ENCODE peak calls at places on chromosome 1, in ten cellular contexts. One of them, this sample, is unnamed.

GRCh38 chr1:91402023-91402422 is 2.6 kb downstream of the HFM1 start:
- DNase-seq in HCT116: no peak
- DNase-seq in GM23338: peak; percentile 13
- DNase-seq in colonic mucosa: no peak
- DNase-seq in fibroblast of lung: peak; percentile 10
- DNase-seq in CD4-positive, CD25-positive, alpha-beta regulatory T cell: no peak
- DNase-seq in prostate gland: no peak
- DNase-seq in MM.1S: peak; percentile 16
- DNase-seq in IMR-90: peak; percentile 20
- DNase-seq in adipocyte: peak; percentile 62
- DNase-seq in this sample: peak; percentile 44

GRCh38 chr1:156821801-156822200 is 5.2 kb upstream of the SH2D2A start:
- DNase-seq in HCT116: no peak
- DNase-seq in GM23338: no peak
- DNase-seq in colonic mucosa: no peak
- DNase-seq in fibroblast of lung: peak; percentile 86
- DNase-seq in CD4-positive, CD25-positive, alpha-beta regulatory T cell: no peak
- DNase-seq in prostate gland: no peak
- DNase-seq in MM.1S: no peak
- DNase-seq in IMR-90: peak; percentile 68
- DNase-seq in adipocyte: no peak
- DNase-seq in this sample: no peak

GRCh38 chr1:84361796-84362195 is 36.5 kb upstream of the DNASE2B start:
- DNase-seq in HCT116: no peak
- DNase-seq in GM23338: no peak
- DNase-seq in colonic mucosa: no peak
- DNase-seq in fibroblast of lung: no peak
- DNase-seq in CD4-positive, CD25-positive, alpha-beta regulatory T cell: no peak
- DNase-seq in prostate gland: no peak
- DNase-seq in MM.1S: no peak
- DNase-seq in IMR-90: no peak
- DNase-seq in adipocyte: no peak
- DNase-seq in this sample: no peak

GRCh38 chr1:39926343-39926769 is 24.6 kb upstream of the MYCL start:
- DNase-seq in HCT116: no peak
- DNase-seq in GM23338: no peak
- DNase-seq in colonic mucosa: no peak
- DNase-seq in fibroblast of lung: peak; percentile 33
- DNase-seq in CD4-positive, CD25-positive, alpha-beta regulatory T cell: no peak
- DNase-seq in prostate gland: no peak
- DNase-seq in MM.1S: no peak
- DNase-seq in IMR-90: peak; percentile 40
- DNase-seq in adipocyte: no peak
- DNase-seq in this sample: no peak

GRCh38 chr1:236455242-236455641 is 61.2 kb downstream of the EDARADD start:
- DNase-seq in HCT116: no peak
- DNase-seq in GM23338: no peak
- DNase-seq in colonic mucosa: no peak
- DNase-seq in fibroblast of lung: no peak
- DNase-seq in CD4-positive, CD25-positive, alpha-beta regulatory T cell: no peak
- DNase-seq in prostate gland: peak; percentile 71
- DNase-seq in MM.1S: no peak
- DNase-seq in IMR-90: no peak
- DNase-seq in adipocyte: no peak
- DNase-seq in this sample: no peak

GRCh38 chr1:101193733-101194169 is 43.1 kb upstream of the S1PR1 start:
- DNase-seq in HCT116: no peak
- DNase-seq in GM23338: no peak
- DNase-seq in colonic mucosa: no peak
- DNase-seq in fibroblast of lung: no peak
- DNase-seq in CD4-positive, CD25-positive, alpha-beta regulatory T cell: no peak
- DNase-seq in prostate gland: no peak
- DNase-seq in MM.1S: no peak
- DNase-seq in IMR-90: no peak
- DNase-seq in adipocyte: no peak
- DNase-seq in this sample: no peak

GRCh38 chr1:8727809-8728213 is 89.6 kb downstream of the RERE start:
- DNase-seq in HCT116: no peak
- DNase-seq in GM23338: no peak
- DNase-seq in colonic mucosa: no peak
- DNase-seq in fibroblast of lung: peak; percentile 27
- DNase-seq in CD4-positive, CD25-positive, alpha-beta regulatory T cell: no peak
- DNase-seq in prostate gland: no peak
- DNase-seq in MM.1S: no peak
- DNase-seq in IMR-90: no peak
- DNase-seq in adipocyte: no peak
- DNase-seq in this sample: no peak

GRCh38 chr1:178941261-178941689 is 70.4 kb upstream of the ANGPTL1 start:
- DNase-seq in HCT116: no peak
- DNase-seq in GM23338: no peak
- DNase-seq in colonic mucosa: no peak
- DNase-seq in fibroblast of lung: no peak
- DNase-seq in CD4-positive, CD25-positive, alpha-beta regulatory T cell: no peak
- DNase-seq in prostate gland: no peak
- DNase-seq in MM.1S: no peak
- DNase-seq in IMR-90: no peak
- DNase-seq in adipocyte: no peak
- DNase-seq in this sample: no peak

GRCh38 chr1:94634977-94635416 is 93.4 kb upstream of the F3 start:
- DNase-seq in HCT116: no peak
- DNase-seq in GM23338: no peak
- DNase-seq in colonic mucosa: no peak
- DNase-seq in fibroblast of lung: no peak
- DNase-seq in CD4-positive, CD25-positive, alpha-beta regulatory T cell: no peak
- DNase-seq in prostate gland: no peak
- DNase-seq in MM.1S: no peak
- DNase-seq in IMR-90: no peak
- DNase-seq in adipocyte: no peak
- DNase-seq in this sample: peak; percentile 31

GRCh38 chr1:95686217-95686616 is 452.2 kb downstream of the RWDD3 start:
- DNase-seq in HCT116: no peak
- DNase-seq in GM23338: no peak
- DNase-seq in colonic mucosa: no peak
- DNase-seq in fibroblast of lung: no peak
- DNase-seq in CD4-positive, CD25-positive, alpha-beta regulatory T cell: no peak
- DNase-seq in prostate gland: no peak
- DNase-seq in MM.1S: no peak
- DNase-seq in IMR-90: no peak
- DNase-seq in adipocyte: no peak
- DNase-seq in this sample: no peak

GRCh38 chr1:63668298-63668697 is 75.1 kb downstream of the PGM1 start:
- DNase-seq in HCT116: no peak
- DNase-seq in GM23338: no peak
- DNase-seq in colonic mucosa: no peak
- DNase-seq in fibroblast of lung: peak; percentile 8
- DNase-seq in CD4-positive, CD25-positive, alpha-beta regulatory T cell: no peak
- DNase-seq in prostate gland: no peak
- DNase-seq in MM.1S: no peak
- DNase-seq in IMR-90: peak; percentile 48
- DNase-seq in adipocyte: no peak
- DNase-seq in this sample: no peak

GRCh38 chr1:242623751-242624150 is 99.3 kb upstream of the PLD5 start:
- DNase-seq in HCT116: no peak
- DNase-seq in GM23338: no peak
- DNase-seq in colonic mucosa: no peak
- DNase-seq in fibroblast of lung: no peak
- DNase-seq in CD4-positive, CD25-positive, alpha-beta regulatory T cell: no peak
- DNase-seq in prostate gland: no peak
- DNase-seq in MM.1S: no peak
- DNase-seq in IMR-90: no peak
- DNase-seq in adipocyte: no peak
- DNase-seq in this sample: no peak

DNA sequence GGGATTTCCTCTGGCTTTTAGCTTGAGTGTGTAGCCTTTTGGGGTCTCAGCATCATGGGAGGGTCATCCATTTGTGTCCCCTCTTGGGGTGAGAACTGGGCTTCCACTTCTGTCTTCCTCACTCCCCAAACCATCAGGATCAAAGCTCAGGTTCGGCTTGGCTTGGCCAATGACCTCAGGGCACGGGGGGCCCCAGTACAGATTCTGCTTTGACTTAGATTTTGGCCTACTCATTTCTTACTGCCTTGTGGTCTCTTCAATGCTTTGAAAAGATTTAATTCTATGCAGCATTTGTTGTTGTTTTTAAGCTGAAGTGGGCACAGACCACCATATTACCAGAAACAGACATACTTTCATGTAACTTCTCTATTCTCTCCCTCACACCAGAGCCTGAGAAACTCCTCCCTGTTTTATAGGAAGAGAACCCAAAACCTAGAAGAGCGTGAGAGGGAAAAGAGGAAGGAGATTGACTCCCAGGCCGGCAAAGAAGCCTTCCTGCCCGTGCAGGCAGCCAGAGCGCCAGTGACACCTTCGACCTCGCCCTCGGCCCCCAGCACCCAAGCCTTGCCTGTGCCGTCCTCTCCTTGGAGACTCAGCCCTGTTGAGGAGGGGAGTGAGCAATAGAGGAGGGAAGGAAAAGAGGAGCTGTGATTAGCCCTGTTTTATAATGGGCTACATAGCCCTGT is 1.9 kb upstream of the S100A3 start:
- DNase-seq in HCT116: no peak
- DNase-seq in GM23338: no peak
- DNase-seq in colonic mucosa: no peak
- DNase-seq in fibroblast of lung: no peak
- DNase-seq in CD4-positive, CD25-positive, alpha-beta regulatory T cell: no peak
- DNase-seq in prostate gland: no peak
- DNase-seq in MM.1S: no peak
- DNase-seq in IMR-90: no peak
- DNase-seq in adipocyte: no peak
- DNase-seq in this sample: no peak
- H3K4me1 ChIP-seq in HCT116: peaks cover 84% of the 10 kb centered on the region
- H3K4me1 ChIP-seq in GM23338: peaks cover 5% of the 10 kb centered on the region
- H3K4me1 ChIP-seq in colonic mucosa: no peaks in the 10 kb centered on the region
- H3K4me1 ChIP-seq in fibroblast of lung: peaks cover 44% of the 10 kb centered on the region
- H3K4me1 ChIP-seq in CD4-positive, CD25-positive, alpha-beta regulatory T cell: peaks cover 13% of the 10 kb centered on the region
- H3K4me1 ChIP-seq in prostate gland: no peaks in the 10 kb centered on the region
- H3K4me1 ChIP-seq in MM.1S: no peaks in the 10 kb centered on the region
- H3K4me1 ChIP-seq in IMR-90: peaks cover 36% of the 10 kb centered on the region
- H3K4me1 ChIP-seq in adipocyte: peaks cover 54% of the 10 kb centered on the region
- H3K4me1 ChIP-seq in this sample: no peaks in the 10 kb centered on the region

DNA sequence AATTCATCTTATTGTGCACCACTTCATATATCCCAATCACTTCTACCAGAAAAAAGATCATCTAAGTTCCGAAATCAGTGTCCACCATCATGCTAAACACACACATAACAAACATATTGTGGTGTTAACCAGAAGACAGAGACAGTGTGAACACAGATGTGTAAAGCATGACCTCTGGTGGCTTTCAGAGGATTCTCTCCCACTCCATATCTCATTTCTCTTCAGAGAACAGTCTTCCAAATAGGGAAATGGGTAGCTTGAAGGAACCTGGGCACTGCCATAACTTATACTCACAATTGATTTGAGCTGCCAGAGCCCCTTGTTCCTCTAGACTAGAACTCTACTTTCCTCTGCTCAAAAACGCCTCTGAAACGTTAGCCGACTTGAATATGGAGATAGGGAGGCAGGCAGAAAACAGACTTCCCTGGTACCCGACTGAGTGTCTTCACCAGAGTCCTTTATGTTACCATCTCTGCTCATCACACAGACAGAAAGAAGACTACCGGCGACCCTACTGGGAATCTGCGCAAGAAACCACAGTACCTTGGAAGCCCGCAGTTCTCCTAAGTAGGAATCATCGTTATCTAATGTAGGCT is 1.8 kb upstream of the ELAPOR1 start:
- DNase-seq in HCT116: no peak
- DNase-seq in GM23338: no peak
- DNase-seq in colonic mucosa: no peak
- DNase-seq in fibroblast of lung: peak; percentile 20
- DNase-seq in CD4-positive, CD25-positive, alpha-beta regulatory T cell: no peak
- DNase-seq in prostate gland: no peak
- DNase-seq in MM.1S: peak; percentile 17
- DNase-seq in IMR-90: peak; percentile 41
- DNase-seq in adipocyte: no peak
- DNase-seq in this sample: no peak
- H3K27me3 ChIP-seq in HCT116: no peaks in the 10 kb centered on the region
- H3K27me3 ChIP-seq in GM23338: peaks cover 54% of the 10 kb centered on the region
- H3K27me3 ChIP-seq in colonic mucosa: no peaks in the 10 kb centered on the region
- H3K27me3 ChIP-seq in fibroblast of lung: peaks cover 27% of the 10 kb centered on the region
- H3K27me3 ChIP-seq in CD4-positive, CD25-positive, alpha-beta regulatory T cell: peaks cover 2% of the 10 kb centered on the region
- H3K27me3 ChIP-seq in prostate gland: no peaks in the 10 kb centered on the region
- H3K27me3 ChIP-seq in MM.1S: no peaks in the 10 kb centered on the region
- H3K27me3 ChIP-seq in IMR-90: peaks cover 23% of the 10 kb centered on the region
- H3K27me3 ChIP-seq in adipocyte: peaks cover 15% of the 10 kb centered on the region
- H3K27me3 ChIP-seq in this sample: peaks cover 4% of the 10 kb centered on the region

GRCh38 chr1:65942476-65942875 is 149.8 kb downstream of the PDE4B start:
- DNase-seq in HCT116: no peak
- DNase-seq in GM23338: no peak
- DNase-seq in colonic mucosa: no peak
- DNase-seq in fibroblast of lung: no peak
- DNase-seq in CD4-positive, CD25-positive, alpha-beta regulatory T cell: no peak
- DNase-seq in prostate gland: no peak
- DNase-seq in MM.1S: no peak
- DNase-seq in IMR-90: no peak
- DNase-seq in adipocyte: no peak
- DNase-seq in this sample: no peak
- H3K4me1 ChIP-seq in HCT116: no peaks in the 10 kb centered on the region
- H3K4me1 ChIP-seq in GM23338: no peaks in the 10 kb centered on the region
- H3K4me1 ChIP-seq in colonic mucosa: no peaks in the 10 kb centered on the region
- H3K4me1 ChIP-seq in fibroblast of lung: no peaks in the 10 kb centered on the region
- H3K4me1 ChIP-seq in CD4-positive, CD25-positive, alpha-beta regulatory T cell: no peaks in the 10 kb centered on the region
- H3K4me1 ChIP-seq in prostate gland: no peaks in the 10 kb centered on the region
- H3K4me1 ChIP-seq in MM.1S: no peaks in the 10 kb centered on the region
- H3K4me1 ChIP-seq in IMR-90: no peaks in the 10 kb centered on the region
- H3K4me1 ChIP-seq in adipocyte: peaks cover 18% of the 10 kb centered on the region
- H3K4me1 ChIP-seq in this sample: no peaks in the 10 kb centered on the region

GRCh38 chr1:47231314-47232186 is 475 bp downstream of the TAL1 start:
- DNase-seq in HCT116: no peak
- DNase-seq in GM23338: peak; percentile 46
- DNase-seq in colonic mucosa: no peak
- DNase-seq in fibroblast of lung: peak; percentile 34
- DNase-seq in CD4-positive, CD25-positive, alpha-beta regulatory T cell: peak; percentile 20
- DNase-seq in prostate gland: no peak
- DNase-seq in MM.1S: no peak
- DNase-seq in IMR-90: peak; percentile 33
- DNase-seq in adipocyte: peak; percentile 39
- DNase-seq in this sample: peak; percentile 25

GRCh38 chr1:47230692-47231313 is 1.2 kb downstream of the TAL1 start:
- DNase-seq in HCT116: no peak
- DNase-seq in GM23338: peak; percentile 73
- DNase-seq in colonic mucosa: no peak
- DNase-seq in fibroblast of lung: no peak
- DNase-seq in CD4-positive, CD25-positive, alpha-beta regulatory T cell: no peak
- DNase-seq in prostate gland: no peak
- DNase-seq in MM.1S: no peak
- DNase-seq in IMR-90: no peak
- DNase-seq in adipocyte: no peak
- DNase-seq in this sample: peak; percentile 59

GRCh38 chr1:47233165-47233564 is 1.1 kb upstream of the TAL1 start:
- DNase-seq in HCT116: no peak
- DNase-seq in GM23338: no peak
- DNase-seq in colonic mucosa: no peak
- DNase-seq in fibroblast of lung: no peak
- DNase-seq in CD4-positive, CD25-positive, alpha-beta regulatory T cell: no peak
- DNase-seq in prostate gland: no peak
- DNase-seq in MM.1S: no peak
- DNase-seq in IMR-90: no peak
- DNase-seq in adipocyte: no peak
- DNase-seq in this sample: no peak

GRCh38 chr1:47229884-47230691 is 1.9 kb downstream of the TAL1 start:
- DNase-seq in HCT116: no peak
- DNase-seq in GM23338: peak; percentile 11
- DNase-seq in colonic mucosa: no peak
- DNase-seq in fibroblast of lung: no peak
- DNase-seq in CD4-positive, CD25-positive, alpha-beta regulatory T cell: no peak
- DNase-seq in prostate gland: no peak
- DNase-seq in MM.1S: no peak
- DNase-seq in IMR-90: no peak
- DNase-seq in adipocyte: no peak
- DNase-seq in this sample: no peak

GRCh38 chr1:47232187-47232874 is at the start of gene TAL1:
- DNase-seq in HCT116: no peak
- DNase-seq in GM23338: peak; percentile 79
- DNase-seq in colonic mucosa: no peak
- DNase-seq in fibroblast of lung: no peak
- DNase-seq in CD4-positive, CD25-positive, alpha-beta regulatory T cell: no peak
- DNase-seq in prostate gland: no peak
- DNase-seq in MM.1S: no peak
- DNase-seq in IMR-90: no peak
- DNase-seq in adipocyte: no peak
- DNase-seq in this sample: peak; percentile 20
- H3K27me3 ChIP-seq in HCT116: no peaks in the 10 kb centered on the region
- H3K27me3 ChIP-seq in GM23338: peaks cover 100% of the 10 kb centered on the region
- H3K27me3 ChIP-seq in colonic mucosa: peaks cover 64% of the 10 kb centered on the region
- H3K27me3 ChIP-seq in fibroblast of lung: peaks cover 59% of the 10 kb centered on the region
- H3K27me3 ChIP-seq in CD4-positive, CD25-positive, alpha-beta regulatory T cell: peaks cover 50% of the 10 kb centered on the region
- H3K27me3 ChIP-seq in prostate gland: peaks cover 38% of the 10 kb centered on the region
- H3K27me3 ChIP-seq in MM.1S: peaks cover 63% of the 10 kb centered on the region
- H3K27me3 ChIP-seq in IMR-90: peaks cover 89% of the 10 kb centered on the region
- H3K27me3 ChIP-seq in adipocyte: peaks cover 70% of the 10 kb centered on the region
- H3K27me3 ChIP-seq in this sample: peaks cover 19% of the 10 kb centered on the region

This sample was measured in HAP-1.